ENCODE peak calls at places on chromosomes 11 and 22, in four cellular contexts. K, S, J and B are unnamed samples.

GRCh38 chr22:30324008-30324730 is 2.6 kb downstream of the TBC1D10A start:
- DNase-seq in J (no peak), S (no peak), K (peak; percentile 46), B (no peak)

GRCh38 chr11:117430293-117430955 is 102.8 kb downstream of the CEP164 start:
- DNase-seq in J (no peak), K (no peak), S (no peak), B (no peak)

GRCh38 chr11:133146697-133147306 is 385.5 kb downstream of the OPCML start:
- DNase-seq in K (no peak), J (no peak), S (no peak), B (no peak)

GRCh38 chr11:92306966-92307504 is 82.4 kb downstream of the FAT3 start:
- DNase-seq in J (no peak), S (no peak), K (no peak), B (no peak)

GRCh38 chr11:95074806-95075563 is 8.3 kb downstream of the SRSF8 start:
- DNase-seq in S (no peak), K (no peak), J (peak; percentile 36), B (no peak)

GRCh38 chr22:23306438-23306921 is 126.2 kb downstream of the BCR start:
- DNase-seq in J (no peak), K (peak; percentile 30), S (no peak), B (no peak)

GRCh38 chr22:27676545-27677188 is 124.9 kb downstream of the MN1 start:
- DNase-seq in J (no peak), S (no peak), K (peak; percentile 5), B (no peak)

GRCh38 chr11:783581-784015 is 6.3 kb downstream of the CEND1 start:
- DNase-seq in S (peak; percentile 92), J (peak; percentile 74), K (peak; percentile 85), B (no peak)

GRCh38 chr11:1231396-1232327 is 8.8 kb downstream of the MUC5B start:
- DNase-seq in K (no peak), J (no peak), S (peak; percentile 12), B (no peak)

GRCh38 chr11:12361650-12362049 is 15.7 kb upstream of the PARVA start:
- DNase-seq in J (no peak), S (no peak), K (no peak), B (no peak)

GRCh38 chr11:16356057-16356750 is at the start of gene SOX6:
- DNase-seq in S (no peak), J (no peak), K (peak; percentile 63), B (no peak)

GRCh38 chr11:31050061-31050790 is 319.3 kb downstream of the DCDC1 start:
- DNase-seq in S (no peak), K (no peak), J (no peak), B (no peak)

DNA sequence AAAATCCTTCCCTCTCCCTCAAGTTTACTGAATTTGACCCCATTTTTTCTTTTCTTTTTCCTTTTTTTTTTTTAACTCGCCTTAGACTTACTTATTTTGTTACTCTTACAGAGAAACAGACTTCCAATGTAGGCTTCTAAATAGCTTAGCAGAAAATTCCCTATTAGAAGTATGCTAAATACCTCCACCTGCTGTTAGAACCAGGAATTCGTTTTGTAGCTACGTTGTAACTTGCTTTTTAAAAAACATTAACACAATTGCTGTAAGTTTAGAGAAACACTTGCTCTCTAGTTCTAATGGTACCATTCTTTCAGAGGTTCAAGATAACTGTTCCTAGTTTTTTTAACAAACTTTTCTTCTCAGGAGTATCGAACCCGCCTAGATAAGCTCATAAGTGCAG is 324.2 kb downstream of the DCDC1 start:
- DNase-seq in J (no peak), S (no peak), K (peak; percentile 8), B (peak; percentile 27)
- TF ChIP-seq CTCF in J (peak; percentile 27), S (peak; percentile 42), K (peak; percentile 36), B (no peak)

GRCh38 chr11:72075109-72075508 is 5.2 kb downstream of the NUMA1 start:
- DNase-seq in J (no peak), K (no peak), S (no peak), B (no peak)
- TF ChIP-seq CTCF in J (peak; percentile 47), K (no peak), S (no peak), B (peak; percentile 36)

DNA sequence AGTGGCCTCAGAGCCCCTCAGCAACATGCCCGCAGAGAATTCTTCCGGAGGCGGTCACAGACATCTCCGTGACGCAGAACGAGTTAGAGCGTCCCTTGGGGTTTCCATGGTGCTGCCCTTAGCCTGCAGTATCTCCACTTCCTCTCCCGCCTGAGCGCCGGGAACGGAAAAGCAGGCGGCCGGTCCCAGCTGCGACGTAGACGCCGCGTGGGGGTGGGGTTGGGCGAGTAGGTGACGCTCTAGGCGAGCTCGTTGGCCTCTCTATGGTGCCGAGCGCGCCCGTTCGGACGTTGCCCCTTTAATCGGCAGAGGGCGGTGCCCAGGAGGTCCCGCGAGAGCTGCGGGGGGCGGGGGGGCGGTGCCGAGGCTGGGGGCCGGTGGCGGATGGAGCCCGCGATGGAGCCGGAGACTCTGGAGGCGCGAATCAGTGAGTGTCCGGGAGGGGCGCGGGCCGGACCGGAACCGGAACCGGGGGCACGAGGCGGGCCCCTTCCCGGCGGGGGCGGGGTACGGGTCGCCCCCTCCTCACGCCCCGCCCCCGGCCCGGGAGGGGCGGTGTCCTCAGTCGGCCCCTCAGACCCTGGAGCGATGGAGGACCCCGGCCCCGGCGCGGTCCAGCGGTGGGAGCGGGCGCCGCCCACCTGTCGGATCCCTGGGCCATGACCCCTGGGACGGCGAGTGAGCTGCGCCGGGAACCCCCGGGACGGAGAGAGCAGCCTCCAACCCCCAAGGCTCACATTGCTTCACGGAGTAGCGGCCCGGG is at the start of gene GGA1:
- DNase-seq in S (peak; percentile 91), J (peak; percentile 96), K (peak; percentile 98), B (peak; percentile 97)
- TF ChIP-seq CTCF in S (no peak), J (peak; percentile 10), K (no peak), B (no peak)

GRCh38 chr11:24234822-24235508 is 261.9 kb upstream of the LUZP2 start:
- DNase-seq in J (peak; percentile 56), K (peak; percentile 28), S (no peak), B (no peak)
- TF ChIP-seq CTCF in J (peak; percentile 17), K (peak; percentile 23), S (no peak), B (no peak)

GRCh38 chr11:64849600-64850356 is 5.3 kb upstream of the CDC42BPG start:
- DNase-seq in S (no peak), J (no peak), K (no peak), B (no peak)
- TF ChIP-seq CTCF in S (no peak), J (no peak), K (peak; percentile 5), B (no peak)

DNA sequence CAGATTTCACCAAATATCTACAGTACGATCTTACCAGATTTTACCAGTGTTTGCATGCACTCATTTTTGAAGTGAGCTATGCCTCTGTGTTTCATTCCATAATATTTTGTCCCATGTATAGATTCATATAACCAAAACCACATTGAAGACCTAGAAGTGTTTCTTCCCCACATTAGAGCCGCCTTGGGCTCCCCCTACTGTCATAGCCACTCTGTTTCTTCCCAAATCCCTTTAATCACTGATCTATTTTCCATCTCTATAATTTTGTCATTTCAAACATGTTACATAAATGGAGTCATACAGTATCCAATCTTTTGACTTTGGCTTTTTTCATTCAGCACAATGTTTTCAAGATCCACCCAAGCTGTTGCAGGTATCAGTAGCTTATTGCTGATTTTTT is 12.7 kb downstream of the MRGPRX3 start:
- DNase-seq in S (no peak), J (no peak), K (no peak), B (no peak)
- TF ChIP-seq CTCF in S (no peak), J (no peak), K (peak; percentile 21), B (no peak)

GRCh38 chr11:86574493-86575207 is 97.8 kb downstream of the ME3 start:
- DNase-seq in K (peak; percentile 63), S (no peak), J (peak; percentile 32), B (no peak)

GRCh38 chr11:86570020-86570419 is 102.4 kb downstream of the ME3 start:
- DNase-seq in J (peak; percentile 74), S (no peak), K (no peak), B (no peak)

GRCh38 chr11:86570457-86570856 is 102.0 kb downstream of the ME3 start:
- DNase-seq in K (no peak), S (no peak), J (peak; percentile 28), B (no peak)

GRCh38 chr11:86569109-86569508 is 103.3 kb downstream of the ME3 start:
- DNase-seq in S (no peak), J (no peak), K (no peak), B (no peak)

GRCh38 chr11:86571273-86571948 is 101.0 kb downstream of the ME3 start:
- DNase-seq in S (peak; percentile 55), J (peak; percentile 35), K (no peak), B (no peak)
- TF ChIP-seq CTCF in S (peak; percentile 76), J (peak; percentile 70), K (peak; percentile 40), B (no peak)

DNA sequence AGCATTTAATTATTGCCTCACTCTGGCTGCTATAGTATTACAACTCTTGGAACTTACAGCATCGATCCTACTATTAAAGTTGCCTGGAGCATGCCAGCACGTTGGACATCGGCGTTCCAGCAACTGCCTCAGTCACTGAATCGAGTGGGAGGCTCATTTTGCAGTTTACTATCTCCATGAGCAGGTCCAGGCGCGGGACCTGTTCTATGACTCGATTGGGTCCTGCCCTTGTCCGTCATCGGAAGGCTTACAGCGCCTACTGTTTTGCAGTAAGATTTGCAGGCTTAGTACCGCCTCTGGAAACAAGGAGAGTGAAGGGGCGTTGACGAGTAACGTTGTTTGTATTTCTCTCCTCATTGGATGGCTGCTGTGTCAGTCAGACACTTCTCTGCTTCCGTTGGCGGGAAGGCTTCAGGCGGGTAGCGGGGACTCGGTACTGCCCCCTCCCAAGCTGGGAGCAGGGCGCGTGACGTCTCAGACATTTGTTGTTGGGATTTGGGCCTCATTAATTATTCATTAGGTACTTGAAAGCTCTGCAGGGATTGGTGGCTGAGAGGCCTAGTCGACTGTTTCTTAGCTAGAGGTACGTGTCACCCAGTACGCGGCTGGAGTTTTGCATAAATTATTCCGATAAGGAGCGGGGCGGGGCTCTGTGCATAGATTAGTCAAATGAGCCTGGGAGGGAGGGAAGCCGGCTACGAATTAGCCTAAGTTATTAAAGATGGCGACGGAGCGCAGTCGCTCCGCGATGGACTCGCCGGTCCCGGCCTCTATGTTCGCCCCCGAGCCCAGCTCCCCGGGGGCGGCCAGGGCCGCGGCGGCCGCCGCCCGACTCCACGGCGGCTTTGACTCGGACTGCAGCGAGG is at the start of gene GTPBP1:
- DNase-seq in J (peak; percentile 100), S (peak; percentile 94), K (peak; percentile 100), B (peak; percentile 96)
- TF ChIP-seq CTCF in J (peak; percentile 37), S (no peak), K (no peak), B (no peak)